ENCODE peak calls at places on chromosomes 11 and 22, in nine cellular contexts. E, G, K, X, N, U, L, V and M are unnamed samples.

GRCh38 chr11:73334244-73335203 is 26.4 kb downstream of the ARHGEF17 start:
- DNase-seq in E (peak), G (no peak), K (peak), X (no peak), N (peak), U (no peak), L (peak), V (no peak), M (peak)

GRCh38 chr11:71425409-71425808 is 22.8 kb downstream of the DHCR7 start:
- DNase-seq in E (no peak), G (no peak), K (no peak), X (no peak), N (no peak), U (no peak), L (no peak), V (no peak), M (no peak)

GRCh38 chr22:33350391-33350955 is 292.3 kb upstream of the SYN3 start:
- DNase-seq in E (no peak), G (no peak), K (no peak), X (no peak), N (no peak), U (no peak), L (no peak), V (no peak), M (no peak)

GRCh38 chr11:2409701-2410468 is 9.3 kb downstream of the TSSC4 start:
- DNase-seq in E (no peak), G (no peak), K (no peak), X (no peak), N (no peak), U (no peak), L (no peak), V (no peak), M (no peak)

GRCh38 chr11:64387916-64388315 is 29.0 kb downstream of the RPS6KA4 start:
- DNase-seq in E (no peak), G (no peak), K (no peak), X (no peak), N (no peak), U (no peak), L (no peak), V (no peak), M (no peak)

GRCh38 chr11:65041206-65042035 is at the start of gene SAC3D1:
- DNase-seq in E (peak), G (no peak), K (no peak), X (peak), N (no peak), U (no peak), L (peak), V (no peak), M (peak)

GRCh38 chr11:8070417-8071101 is 10.5 kb upstream of the TUB start:
- DNase-seq in E (no peak), G (no peak), K (peak), X (no peak), N (peak), U (no peak), L (no peak), V (no peak), M (no peak)

GRCh38 chr22:31350410-31350863 is 4.3 kb upstream of the PATZ1 start:
- DNase-seq in E (peak), G (no peak), K (no peak), X (no peak), N (no peak), U (no peak), L (no peak), V (no peak), M (no peak)

GRCh38 chr11:116640641-116641402 is 132.0 kb downstream of the BUD13 start:
- DNase-seq in E (no peak), G (no peak), K (no peak), X (no peak), N (peak), U (no peak), L (no peak), V (no peak), M (no peak)

GRCh38 chr22:42816339-42816738 is 40.7 kb downstream of the ARFGAP3 start:
- DNase-seq in E (no peak), G (no peak), K (no peak), X (no peak), N (no peak), U (no peak), L (no peak), V (no peak), M (no peak)

GRCh38 chr11:122642472-122642922 is 13.0 kb upstream of the UBASH3B start:
- DNase-seq in E (no peak), G (no peak), K (no peak), X (no peak), N (no peak), U (peak), L (no peak), V (no peak), M (no peak)
- H3K4me3 ChIP-seq in E (no peak), G (no peak), K (no peak), X (no peak), N (no peak), U (no peak), L (no peak), V (no peak), M (no peak)

DNA sequence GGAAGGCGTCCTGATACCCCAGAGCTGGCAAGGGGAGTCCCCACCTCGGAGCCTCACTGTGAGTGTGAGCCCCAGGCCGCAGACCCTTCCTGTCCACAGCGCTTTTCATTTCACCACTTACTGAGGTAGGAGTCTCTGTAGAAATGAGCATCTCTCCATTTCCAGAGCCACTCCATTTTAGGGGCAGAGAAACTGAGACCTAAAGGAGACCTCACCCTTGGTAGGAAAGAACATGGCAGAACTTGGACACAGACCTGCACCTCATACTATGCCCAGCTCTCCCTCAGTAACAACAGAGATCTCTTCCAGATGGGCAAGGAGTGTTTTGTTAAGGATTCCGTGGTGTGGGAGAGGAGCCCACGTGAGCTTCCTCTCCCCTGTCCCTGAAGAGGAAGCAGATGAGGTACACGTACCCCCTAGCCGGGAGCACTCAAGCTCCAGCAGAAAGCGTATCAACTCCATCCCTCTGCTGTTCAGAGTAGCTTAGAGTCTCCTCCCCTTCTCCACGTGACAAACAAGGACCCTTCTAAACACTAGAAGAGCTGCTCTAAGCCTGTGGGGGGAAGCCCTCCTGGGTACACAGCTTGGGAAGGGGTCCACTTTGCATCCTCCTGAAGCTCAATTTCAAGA is 531 bp upstream of the VSIG2 start:
- DNase-seq in E (no peak), G (no peak), K (no peak), X (no peak), N (no peak), U (no peak), L (no peak), V (no peak), M (no peak)
- H3K4me3 ChIP-seq in E (peak), G (no peak), K (no peak), X (no peak), N (no peak), U (no peak), L (no peak), V (no peak), M (no peak)

GRCh38 chr22:37419370-37419915 is 7.8 kb downstream of the ELFN2 start:
- DNase-seq in E (no peak), G (no peak), K (no peak), X (no peak), N (no peak), U (no peak), L (peak), V (no peak), M (no peak)
- H3K4me3 ChIP-seq in E (no peak), G (no peak), K (no peak), X (peak), N (no peak), U (peak), L (no peak), V (peak), M (no peak)

GRCh38 chr11:26551186-26551801 is 20.8 kb downstream of the MUC15 start:
- DNase-seq in E (no peak), G (peak), K (no peak), X (no peak), N (no peak), U (no peak), L (no peak), V (peak), M (no peak)

GRCh38 chr11:26553182-26553581 is 18.9 kb downstream of the MUC15 start:
- DNase-seq in E (no peak), G (no peak), K (no peak), X (no peak), N (no peak), U (no peak), L (no peak), V (no peak), M (no peak)

GRCh38 chr11:26550022-26550421 is 22.0 kb downstream of the MUC15 start:
- DNase-seq in E (no peak), G (no peak), K (no peak), X (no peak), N (no peak), U (no peak), L (no peak), V (no peak), M (no peak)

GRCh38 chr11:26549176-26549575 is 22.9 kb downstream of the MUC15 start:
- DNase-seq in E (no peak), G (no peak), K (no peak), X (no peak), N (no peak), U (no peak), L (no peak), V (no peak), M (no peak)
- H3K4me3 ChIP-seq in E (no peak), G (no peak), K (no peak), X (no peak), N (no peak), U (no peak), L (no peak), V (no peak), M (no peak)

GRCh38 chr11:128513915-128514681 is 73.3 kb downstream of the ETS1 start:
- DNase-seq in E (no peak), G (no peak), K (no peak), X (no peak), N (no peak), U (no peak), L (no peak), V (no peak), M (no peak)
- H3K4me3 ChIP-seq in E (no peak), G (no peak), K (no peak), X (no peak), N (no peak), U (no peak), L (peak), V (no peak), M (no peak)

DNA sequence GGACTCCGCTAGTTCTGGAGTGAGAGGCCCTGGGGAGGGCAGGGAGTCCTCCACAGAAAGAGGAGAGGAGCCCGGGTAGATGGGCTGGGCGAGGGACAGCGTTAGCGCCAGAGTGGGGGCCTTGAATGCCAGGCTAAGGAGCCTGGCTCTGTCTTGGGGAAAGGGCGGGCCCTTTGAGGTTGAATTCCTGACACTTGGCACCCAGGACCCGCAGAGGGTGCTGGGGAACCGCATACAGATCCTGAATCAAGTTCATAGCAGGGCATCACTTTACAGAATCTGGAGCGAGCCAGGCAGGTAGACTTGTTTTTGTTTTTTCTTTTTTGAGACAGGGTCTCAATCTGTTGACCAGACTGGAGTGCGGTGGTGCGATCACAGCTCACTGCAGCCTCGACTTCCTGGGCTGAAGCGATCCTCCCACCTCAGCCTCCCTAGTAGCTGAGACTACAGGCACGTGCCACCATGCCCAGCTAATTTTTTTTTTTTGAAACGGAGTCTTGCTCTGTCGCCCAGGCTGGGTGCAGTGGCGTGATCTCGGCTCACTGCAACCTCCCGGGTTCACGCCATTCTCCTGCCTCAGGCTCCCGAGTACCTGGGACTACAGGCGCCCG is 6.0 kb downstream of the CARNS1 start:
- DNase-seq in E (no peak), G (no peak), K (no peak), X (no peak), N (no peak), U (no peak), L (no peak), V (no peak), M (no peak)
- H3K4me3 ChIP-seq in E (peak), G (peak), K (no peak), X (no peak), N (no peak), U (peak), L (peak), V (peak), M (no peak)